ENCODE peak calls at places on chromosomes 4 and X, in eight cellular contexts. D is uterus; I is omental fat pad; B is tibial nerve; S is CD8-positive, alpha-beta T cell; W is endothelial cell; T is GM20000; R is kidney epithelial cell. K is an unnamed sample.
A peak's percentile ranks its signal among the peaks of the same experiment; 100 is the strongest.

GRCh38 chrX:47172971-47173792 is 20.4 kb upstream of the UBA1 start:
- DNase-seq in D (peak; percentile 11), I (no peak), B (no peak), S (no peak), W (no peak), T (no peak), R (no peak), K (no peak)

GRCh38 chr4:156473175-156473574 is 498.4 kb downstream of the PDGFC start:
- DNase-seq in D (no peak), I (no peak), B (no peak), S (no peak), W (no peak), T (no peak), R (no peak), K (no peak)

GRCh38 chr4:52914051-52914605 is 52.0 kb downstream of the RASL11B start:
- DNase-seq in D (no peak), I (no peak), B (no peak), S (no peak), W (no peak), T (no peak), R (no peak), K (no peak)

GRCh38 chr4:95264843-95265242 is 283.9 kb downstream of the UNC5C start:
- DNase-seq in D (no peak), I (no peak), B (no peak), S (no peak), W (no peak), T (no peak), R (no peak), K (no peak)

GRCh38 chr4:84967292-84967651 is 782 bp upstream of the WDFY3 start:
- DNase-seq in D (no peak), I (no peak), B (no peak), S (no peak), W (no peak), T (no peak), R (no peak), K (no peak)

GRCh38 chr4:99800332-99801004 is 16.2 kb upstream of the DAPP1 start:
- DNase-seq in D (no peak), I (no peak), B (no peak), S (no peak), W (no peak), T (no peak), R (no peak), K (no peak)

GRCh38 chr4:105440890-105441289 is 33.0 kb downstream of the PPA2 start:
- DNase-seq in D (no peak), I (no peak), B (no peak), S (no peak), W (no peak), T (no peak), R (no peak), K (no peak)

GRCh38 chr4:8157944-8158709 is 486 bp downstream of the ABLIM2 start:
- DNase-seq in D (peak; percentile 28), I (no peak), B (no peak), S (no peak), W (peak; percentile 28), T (no peak), R (no peak), K (no peak)

GRCh38 chr4:138595731-138596465 is 353.7 kb upstream of the SLC7A11 start:
- DNase-seq in D (peak; percentile 29), I (no peak), B (no peak), S (no peak), W (no peak), T (no peak), R (no peak), K (no peak)

GRCh38 chr4:2583517-2583916 is 47.1 kb downstream of the FAM193A start:
- DNase-seq in D (no peak), I (no peak), B (no peak), S (no peak), W (no peak), T (no peak), R (peak; percentile 26), K (no peak)

GRCh38 chr4:102535398-102536082 is 34.4 kb downstream of the NFKB1 start:
- DNase-seq in D (no peak), I (no peak), B (no peak), S (no peak), W (no peak), T (peak; percentile 25), R (peak; percentile 37), K (peak; percentile 22)

GRCh38 chrX:13940646-13941045 is 89.0 kb downstream of the GEMIN8 start:
- DNase-seq in D (no peak), I (no peak), B (no peak), S (no peak), W (no peak), T (no peak), R (no peak), K (no peak)

GRCh38 chr4:68906238-68907137 is 45.1 kb downstream of the UGT2A3 start:
- DNase-seq in D (no peak), I (no peak), B (no peak), S (no peak), W (peak; percentile 14), T (no peak), R (no peak), K (no peak)

GRCh38 chr4:73864365-73864764 is 4.8 kb upstream of the CXCL1 start:
- DNase-seq in D (no peak), I (no peak), B (no peak), S (no peak), W (no peak), T (peak; percentile 31), R (no peak), K (peak; percentile 15)

GRCh38 chr4:121057466-121057911 is 14.8 kb downstream of the NDNF start:
- DNase-seq in D (no peak), I (no peak), B (no peak), S (no peak), W (peak; percentile 31), T (no peak), R (no peak), K (no peak)

GRCh38 chr4:39889226-39889625 is 88.5 kb downstream of the PDS5A start:
- DNase-seq in D (no peak), I (no peak), B (no peak), S (no peak), W (no peak), T (no peak), R (no peak), K (no peak)

GRCh38 chrX:110435191-110435590 is 76.5 kb downstream of the RTL9 start:
- DNase-seq in D (no peak), I (no peak), B (no peak), S (no peak), W (no peak), T (no peak), R (no peak), K (no peak)

GRCh38 chr4:37822220-37822619 is 4.3 kb upstream of the PGM2 start:
- DNase-seq in D (no peak), I (no peak), B (no peak), S (no peak), W (no peak), T (no peak), R (no peak), K (no peak)

GRCh38 chrX:25275159-25275558 is 259.4 kb upstream of the ARX start:
- DNase-seq in D (no peak), I (no peak), B (no peak), S (no peak), W (no peak), T (no peak), R (no peak), K (no peak)

GRCh38 chr4:22129454-22130075 is 181.0 kb upstream of the KCNIP4 start:
- DNase-seq in D (no peak), I (no peak), B (no peak), S (no peak), W (peak; percentile 44), T (peak; percentile 5), R (no peak), K (no peak)

DNA sequence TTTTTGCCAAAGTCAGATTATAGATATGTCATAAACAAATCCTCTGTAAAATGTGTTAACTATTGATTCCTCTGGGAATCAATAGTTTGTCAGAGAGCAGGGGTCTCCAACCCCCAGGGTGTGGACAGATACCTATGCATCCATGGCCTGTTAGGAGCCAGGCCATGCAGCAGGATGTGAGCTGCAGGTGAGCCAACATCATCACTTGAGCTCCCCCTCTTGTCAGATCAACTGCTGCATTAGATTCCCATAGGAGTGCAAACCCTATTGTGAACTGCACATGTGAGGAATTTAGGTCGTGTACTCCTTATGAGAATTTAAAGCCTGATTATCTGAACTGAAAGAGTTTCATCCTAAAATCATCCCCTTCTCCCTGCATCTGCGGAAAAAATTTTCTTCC is 1365.4 kb downstream of the ARAP2 start:
- DNase-seq in D (no peak), I (no peak), B (no peak), S (no peak), W (no peak), T (no peak), R (no peak), K (no peak)
- TF ChIP-seq CTCF in D (no peak), I (no peak), B (no peak), S (no peak), W (no peak), T (no peak), R (no peak), K (no peak)

DNA sequence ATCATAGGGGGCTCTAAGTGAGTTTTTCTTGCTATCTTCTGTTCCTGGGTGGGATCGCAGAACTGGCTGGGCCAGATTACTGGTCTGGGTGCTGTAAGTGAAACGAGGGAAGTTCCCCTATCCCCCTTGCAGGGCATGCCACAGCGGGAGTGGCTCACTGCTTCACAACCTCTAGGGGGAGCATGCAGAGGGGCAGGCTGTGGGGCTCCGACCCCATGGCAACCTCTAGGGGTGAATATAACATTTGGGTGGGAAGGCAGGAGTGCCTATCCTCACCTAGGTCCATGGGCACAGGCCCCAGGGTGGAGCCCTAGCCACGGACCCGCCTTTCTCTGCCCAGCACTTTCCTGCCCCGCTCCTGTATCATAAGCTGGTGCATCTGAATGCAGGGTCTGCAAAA is 1.7 kb upstream of the RRAGB start:
- DNase-seq in D (no peak), I (no peak), B (no peak), S (peak; percentile 9), W (no peak), T (no peak), R (no peak), K (no peak)
- TF ChIP-seq CTCF in D (no peak), I (no peak), B (no peak), S (no peak), W (no peak), T (no peak), R (no peak), K (no peak)

DNA sequence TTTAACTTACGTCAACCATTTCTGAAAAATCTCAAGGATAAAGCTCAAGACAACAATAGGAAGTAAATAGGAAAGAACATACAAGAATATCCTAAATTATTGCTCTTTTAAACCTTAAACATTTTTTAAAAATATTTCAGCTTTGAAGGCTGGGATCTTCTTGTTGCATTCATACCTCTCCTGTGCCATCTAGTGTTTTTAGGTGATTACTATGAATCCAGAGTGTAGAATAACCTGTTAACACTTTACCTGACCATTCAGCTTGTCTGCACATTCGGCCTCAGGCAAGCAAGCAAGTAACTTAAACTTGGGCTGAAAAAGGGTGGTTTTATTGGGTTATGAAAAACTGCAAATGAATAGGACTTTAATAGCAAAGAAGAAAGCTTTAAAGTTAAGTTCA is 507.8 kb upstream of the INTU start:
- DNase-seq in D (no peak), I (no peak), B (no peak), S (no peak), W (no peak), T (no peak), R (no peak), K (no peak)
- TF ChIP-seq CTCF in D (no peak), I (no peak), B (no peak), S (no peak), W (no peak), T (no peak), R (peak; percentile 31), K (no peak)

DNA sequence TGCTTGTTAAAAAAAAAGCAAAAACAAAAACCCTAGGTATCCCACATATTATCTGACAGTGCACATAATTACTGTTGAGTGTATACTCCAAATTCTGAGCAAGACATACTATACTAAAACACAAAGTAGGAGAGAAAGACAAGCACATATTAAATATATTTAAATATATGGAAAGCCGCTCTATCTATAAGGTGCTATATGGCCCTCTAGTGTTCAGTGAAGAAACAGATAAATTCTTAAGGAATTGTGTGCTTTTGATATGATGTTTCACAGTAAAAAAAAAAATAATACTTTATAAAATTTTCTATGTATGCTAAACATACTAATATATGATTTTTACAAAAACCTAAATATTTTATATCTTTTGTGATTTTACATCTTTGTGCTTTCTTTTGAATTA is 137.8 kb downstream of the FBXW7 start:
- DNase-seq in D (no peak), I (no peak), B (no peak), S (no peak), W (no peak), T (no peak), R (no peak), K (no peak)
- TF ChIP-seq CTCF in D (no peak), I (no peak), B (peak; percentile 25), S (peak; percentile 31), W (peak; percentile 63), T (no peak), R (peak; percentile 31), K (no peak)